ENCODE peak calls at places on chromosomes 11 and 22, in ten cellular contexts. One of them, this sample, is unnamed.

GRCh38 chr22:24968066-24968561 is 15.6 kb downstream of the KIAA1671 start:
- DNase-seq in non-pigmented ciliary epithelial cell: no peak
- DNase-seq in NAMALWA: no peak
- DNase-seq in mucosa of gallbladder: no peak
- DNase-seq in NCI-H1436 treated with DMSO at 0.1 percent for 48 hours: no peak
- DNase-seq in heart left ventricle: peak
- DNase-seq in NCI-H748 treated with DMSO at 0.1 percent for 48 hours: no peak
- DNase-seq in foreskin fibroblast: no peak
- DNase-seq in tibial artery: no peak
- DNase-seq in Right ventricle myocardium inferior: no peak
- DNase-seq in this sample: no peak

GRCh38 chr22:22207845-22208564 is 36.6 kb upstream of the VPREB1 start:
- DNase-seq in non-pigmented ciliary epithelial cell: peak
- DNase-seq in NAMALWA: peak
- DNase-seq in mucosa of gallbladder: peak
- DNase-seq in NCI-H1436 treated with DMSO at 0.1 percent for 48 hours: no peak
- DNase-seq in heart left ventricle: peak
- DNase-seq in NCI-H748 treated with DMSO at 0.1 percent for 48 hours: peak
- DNase-seq in foreskin fibroblast: peak
- DNase-seq in tibial artery: no peak
- DNase-seq in Right ventricle myocardium inferior: peak
- DNase-seq in this sample: no peak

GRCh38 chr11:33534575-33534974 is 166.1 kb downstream of the C11orf91 start:
- DNase-seq in non-pigmented ciliary epithelial cell: no peak
- DNase-seq in NAMALWA: no peak
- DNase-seq in mucosa of gallbladder: no peak
- DNase-seq in NCI-H1436 treated with DMSO at 0.1 percent for 48 hours: no peak
- DNase-seq in heart left ventricle: no peak
- DNase-seq in NCI-H748 treated with DMSO at 0.1 percent for 48 hours: no peak
- DNase-seq in foreskin fibroblast: no peak
- DNase-seq in tibial artery: no peak
- DNase-seq in Right ventricle myocardium inferior: no peak
- DNase-seq in this sample: no peak

GRCh38 chr11:114960117-114960516 is 281.8 kb downstream of the NXPE2 start:
- DNase-seq in non-pigmented ciliary epithelial cell: no peak
- DNase-seq in NAMALWA: no peak
- DNase-seq in mucosa of gallbladder: no peak
- DNase-seq in NCI-H1436 treated with DMSO at 0.1 percent for 48 hours: no peak
- DNase-seq in heart left ventricle: no peak
- DNase-seq in NCI-H748 treated with DMSO at 0.1 percent for 48 hours: no peak
- DNase-seq in foreskin fibroblast: no peak
- DNase-seq in tibial artery: no peak
- DNase-seq in Right ventricle myocardium inferior: no peak
- DNase-seq in this sample: no peak

GRCh38 chr11:65456418-65456817 is 33.8 kb downstream of the NEAT1 start:
- DNase-seq in non-pigmented ciliary epithelial cell: no peak
- DNase-seq in NAMALWA: no peak
- DNase-seq in mucosa of gallbladder: no peak
- DNase-seq in NCI-H1436 treated with DMSO at 0.1 percent for 48 hours: no peak
- DNase-seq in heart left ventricle: no peak
- DNase-seq in NCI-H748 treated with DMSO at 0.1 percent for 48 hours: no peak
- DNase-seq in foreskin fibroblast: peak
- DNase-seq in tibial artery: no peak
- DNase-seq in Right ventricle myocardium inferior: no peak
- DNase-seq in this sample: no peak

GRCh38 chr22:45061332-45061731 is 51.5 kb upstream of the PHF21B start:
- DNase-seq in non-pigmented ciliary epithelial cell: no peak
- DNase-seq in NAMALWA: no peak
- DNase-seq in mucosa of gallbladder: no peak
- DNase-seq in NCI-H1436 treated with DMSO at 0.1 percent for 48 hours: no peak
- DNase-seq in heart left ventricle: no peak
- DNase-seq in NCI-H748 treated with DMSO at 0.1 percent for 48 hours: no peak
- DNase-seq in foreskin fibroblast: no peak
- DNase-seq in tibial artery: no peak
- DNase-seq in Right ventricle myocardium inferior: no peak
- DNase-seq in this sample: no peak

GRCh38 chr22:43337385-43337784 is 5.8 kb downstream of the SCUBE1 start:
- DNase-seq in non-pigmented ciliary epithelial cell: no peak
- DNase-seq in NAMALWA: no peak
- DNase-seq in mucosa of gallbladder: no peak
- DNase-seq in NCI-H1436 treated with DMSO at 0.1 percent for 48 hours: no peak
- DNase-seq in heart left ventricle: no peak
- DNase-seq in NCI-H748 treated with DMSO at 0.1 percent for 48 hours: no peak
- DNase-seq in foreskin fibroblast: peak
- DNase-seq in tibial artery: no peak
- DNase-seq in Right ventricle myocardium inferior: no peak
- DNase-seq in this sample: no peak

GRCh38 chr11:121583825-121584224 is 131.1 kb upstream of the SORL1-AS1 start:
- DNase-seq in non-pigmented ciliary epithelial cell: no peak
- DNase-seq in NAMALWA: no peak
- DNase-seq in mucosa of gallbladder: no peak
- DNase-seq in NCI-H1436 treated with DMSO at 0.1 percent for 48 hours: no peak
- DNase-seq in heart left ventricle: no peak
- DNase-seq in NCI-H748 treated with DMSO at 0.1 percent for 48 hours: no peak
- DNase-seq in foreskin fibroblast: no peak
- DNase-seq in tibial artery: no peak
- DNase-seq in Right ventricle myocardium inferior: no peak
- DNase-seq in this sample: no peak

GRCh38 chr11:119470316-119471266 is 47.6 kb upstream of the THY1 start:
- DNase-seq in non-pigmented ciliary epithelial cell: peak
- DNase-seq in NAMALWA: no peak
- DNase-seq in mucosa of gallbladder: no peak
- DNase-seq in NCI-H1436 treated with DMSO at 0.1 percent for 48 hours: no peak
- DNase-seq in heart left ventricle: no peak
- DNase-seq in NCI-H748 treated with DMSO at 0.1 percent for 48 hours: no peak
- DNase-seq in foreskin fibroblast: peak
- DNase-seq in tibial artery: peak
- DNase-seq in Right ventricle myocardium inferior: no peak
- DNase-seq in this sample: peak

GRCh38 chr22:41968601-41969000 is 642 bp upstream of the SEPTIN3 start:
- DNase-seq in non-pigmented ciliary epithelial cell: no peak
- DNase-seq in NAMALWA: no peak
- DNase-seq in mucosa of gallbladder: no peak
- DNase-seq in NCI-H1436 treated with DMSO at 0.1 percent for 48 hours: no peak
- DNase-seq in heart left ventricle: no peak
- DNase-seq in NCI-H748 treated with DMSO at 0.1 percent for 48 hours: peak
- DNase-seq in foreskin fibroblast: no peak
- DNase-seq in tibial artery: no peak
- DNase-seq in Right ventricle myocardium inferior: no peak
- DNase-seq in this sample: no peak

GRCh38 chr11:70002433-70002832 is 75.7 kb upstream of the ANO1 start:
- DNase-seq in non-pigmented ciliary epithelial cell: peak
- DNase-seq in NAMALWA: no peak
- DNase-seq in mucosa of gallbladder: no peak
- DNase-seq in NCI-H1436 treated with DMSO at 0.1 percent for 48 hours: no peak
- DNase-seq in heart left ventricle: no peak
- DNase-seq in NCI-H748 treated with DMSO at 0.1 percent for 48 hours: no peak
- DNase-seq in foreskin fibroblast: no peak
- DNase-seq in tibial artery: no peak
- DNase-seq in Right ventricle myocardium inferior: no peak
- DNase-seq in this sample: no peak

GRCh38 chr11:335779-336665 is 15.4 kb upstream of the IFITM3 start:
- DNase-seq in non-pigmented ciliary epithelial cell: no peak
- DNase-seq in NAMALWA: no peak
- DNase-seq in mucosa of gallbladder: no peak
- DNase-seq in NCI-H1436 treated with DMSO at 0.1 percent for 48 hours: no peak
- DNase-seq in heart left ventricle: peak
- DNase-seq in NCI-H748 treated with DMSO at 0.1 percent for 48 hours: no peak
- DNase-seq in foreskin fibroblast: peak
- DNase-seq in tibial artery: peak
- DNase-seq in Right ventricle myocardium inferior: peak
- DNase-seq in this sample: no peak

GRCh38 chr11:66022401-66023185 is 3.7 kb downstream of the CATSPER1 start:
- DNase-seq in non-pigmented ciliary epithelial cell: no peak
- DNase-seq in NAMALWA: peak
- DNase-seq in mucosa of gallbladder: peak
- DNase-seq in NCI-H1436 treated with DMSO at 0.1 percent for 48 hours: no peak
- DNase-seq in heart left ventricle: peak
- DNase-seq in NCI-H748 treated with DMSO at 0.1 percent for 48 hours: peak
- DNase-seq in foreskin fibroblast: peak
- DNase-seq in tibial artery: peak
- DNase-seq in Right ventricle myocardium inferior: peak
- DNase-seq in this sample: no peak

GRCh38 chr11:67312187-67313021 is 9.1 kb downstream of the SSH3 start:
- DNase-seq in non-pigmented ciliary epithelial cell: no peak
- DNase-seq in NAMALWA: no peak
- DNase-seq in mucosa of gallbladder: peak
- DNase-seq in NCI-H1436 treated with DMSO at 0.1 percent for 48 hours: no peak
- DNase-seq in heart left ventricle: no peak
- DNase-seq in NCI-H748 treated with DMSO at 0.1 percent for 48 hours: no peak
- DNase-seq in foreskin fibroblast: no peak
- DNase-seq in tibial artery: peak
- DNase-seq in Right ventricle myocardium inferior: no peak
- DNase-seq in this sample: no peak

GRCh38 chr11:47204633-47204989 is 10.2 kb upstream of the DDB2 start:
- DNase-seq in non-pigmented ciliary epithelial cell: no peak
- DNase-seq in NAMALWA: no peak
- DNase-seq in mucosa of gallbladder: no peak
- DNase-seq in NCI-H1436 treated with DMSO at 0.1 percent for 48 hours: no peak
- DNase-seq in heart left ventricle: no peak
- DNase-seq in NCI-H748 treated with DMSO at 0.1 percent for 48 hours: no peak
- DNase-seq in foreskin fibroblast: peak
- DNase-seq in tibial artery: no peak
- DNase-seq in Right ventricle myocardium inferior: no peak
- DNase-seq in this sample: no peak